ENCODE peak calls at places on chromosomes 6 and 20, in five cellular contexts. One of them, this sample, is unnamed.

GRCh38 chr20:23047001-23047737 is 2.3 kb downstream of the THBD start:
- DNase-seq in cardiac fibroblast: no peak
- DNase-seq in RWPE1: peak; percentile 64
- DNase-seq in A172: no peak
- DNase-seq in activated CD4-positive, alpha-beta T cell treated with anti-CD3 and anti-CD28 coated beads, Interleukin-2, amount 50 U/mL, for 4 hours: no peak
- DNase-seq in this sample: no peak

GRCh38 chr6:162109466-162110040 is 618.0 kb downstream of the PRKN start:
- DNase-seq in cardiac fibroblast: no peak
- DNase-seq in RWPE1: peak; percentile 21
- DNase-seq in A172: no peak
- DNase-seq in activated CD4-positive, alpha-beta T cell treated with anti-CD3 and anti-CD28 coated beads, Interleukin-2, amount 50 U/mL, for 4 hours: no peak
- DNase-seq in this sample: no peak

GRCh38 chr20:58712116-58712822 is 19.7 kb downstream of the NPEPL1 start:
- DNase-seq in cardiac fibroblast: no peak
- DNase-seq in RWPE1: no peak
- DNase-seq in A172: no peak
- DNase-seq in activated CD4-positive, alpha-beta T cell treated with anti-CD3 and anti-CD28 coated beads, Interleukin-2, amount 50 U/mL, for 4 hours: no peak
- DNase-seq in this sample: no peak

GRCh38 chr6:157099912-157100593 is 223.3 kb downstream of the TMEM242 start:
- DNase-seq in cardiac fibroblast: peak; percentile 73
- DNase-seq in RWPE1: no peak
- DNase-seq in A172: no peak
- DNase-seq in activated CD4-positive, alpha-beta T cell treated with anti-CD3 and anti-CD28 coated beads, Interleukin-2, amount 50 U/mL, for 4 hours: peak; percentile 31
- DNase-seq in this sample: no peak

GRCh38 chr6:108581237-108581931 is 20.7 kb downstream of the FOXO3 start:
- DNase-seq in cardiac fibroblast: peak; percentile 96
- DNase-seq in RWPE1: peak; percentile 57
- DNase-seq in A172: peak; percentile 55
- DNase-seq in activated CD4-positive, alpha-beta T cell treated with anti-CD3 and anti-CD28 coated beads, Interleukin-2, amount 50 U/mL, for 4 hours: no peak
- DNase-seq in this sample: peak; percentile 58

GRCh38 chr6:12245763-12246720 is 44.1 kb upstream of the EDN1 start:
- DNase-seq in cardiac fibroblast: no peak
- DNase-seq in RWPE1: no peak
- DNase-seq in A172: no peak
- DNase-seq in activated CD4-positive, alpha-beta T cell treated with anti-CD3 and anti-CD28 coated beads, Interleukin-2, amount 50 U/mL, for 4 hours: no peak
- DNase-seq in this sample: no peak

GRCh38 chr20:1185781-1186334 is 1.1 kb upstream of the TMEM74B start:
- DNase-seq in cardiac fibroblast: peak; percentile 51
- DNase-seq in RWPE1: peak; percentile 56
- DNase-seq in A172: peak; percentile 33
- DNase-seq in activated CD4-positive, alpha-beta T cell treated with anti-CD3 and anti-CD28 coated beads, Interleukin-2, amount 50 U/mL, for 4 hours: peak; percentile 16
- DNase-seq in this sample: no peak

GRCh38 chr6:62974452-62974851 is 236.8 kb upstream of the FKBP1C start:
- DNase-seq in cardiac fibroblast: no peak
- DNase-seq in RWPE1: no peak
- DNase-seq in A172: no peak
- DNase-seq in activated CD4-positive, alpha-beta T cell treated with anti-CD3 and anti-CD28 coated beads, Interleukin-2, amount 50 U/mL, for 4 hours: no peak
- DNase-seq in this sample: no peak

GRCh38 chr6:131172237-131172636 is 37.0 kb downstream of the AKAP7 start:
- DNase-seq in cardiac fibroblast: no peak
- DNase-seq in RWPE1: no peak
- DNase-seq in A172: no peak
- DNase-seq in activated CD4-positive, alpha-beta T cell treated with anti-CD3 and anti-CD28 coated beads, Interleukin-2, amount 50 U/mL, for 4 hours: no peak
- DNase-seq in this sample: no peak

GRCh38 chr6:134201716-134202115 is 116.2 kb downstream of the SGK1 start:
- DNase-seq in cardiac fibroblast: peak; percentile 25
- DNase-seq in RWPE1: no peak
- DNase-seq in A172: no peak
- DNase-seq in activated CD4-positive, alpha-beta T cell treated with anti-CD3 and anti-CD28 coated beads, Interleukin-2, amount 50 U/mL, for 4 hours: no peak
- DNase-seq in this sample: no peak

GRCh38 chr6:133778414-133778813 is 110.5 kb upstream of the TCF21 start:
- DNase-seq in cardiac fibroblast: peak; percentile 96
- DNase-seq in RWPE1: peak; percentile 53
- DNase-seq in A172: peak; percentile 30
- DNase-seq in activated CD4-positive, alpha-beta T cell treated with anti-CD3 and anti-CD28 coated beads, Interleukin-2, amount 50 U/mL, for 4 hours: no peak
- DNase-seq in this sample: peak; percentile 9

GRCh38 chr6:45830441-45831139 is 185.1 kb downstream of the CLIC5 start:
- DNase-seq in cardiac fibroblast: peak; percentile 44
- DNase-seq in RWPE1: no peak
- DNase-seq in A172: no peak
- DNase-seq in activated CD4-positive, alpha-beta T cell treated with anti-CD3 and anti-CD28 coated beads, Interleukin-2, amount 50 U/mL, for 4 hours: peak; percentile 2
- DNase-seq in this sample: peak; percentile 93

GRCh38 chr20:41058007-41058673 is 29.5 kb downstream of the TOP1 start:
- DNase-seq in cardiac fibroblast: peak; percentile 59
- DNase-seq in RWPE1: peak; percentile 46
- DNase-seq in A172: peak; percentile 96
- DNase-seq in activated CD4-positive, alpha-beta T cell treated with anti-CD3 and anti-CD28 coated beads, Interleukin-2, amount 50 U/mL, for 4 hours: peak; percentile 28
- DNase-seq in this sample: peak; percentile 73

GRCh38 chr6:36127462-36128016 is 2.8 kb upstream of the MAPK13 start:
- DNase-seq in cardiac fibroblast: peak; percentile 88
- DNase-seq in RWPE1: peak; percentile 73
- DNase-seq in A172: peak; percentile 93
- DNase-seq in activated CD4-positive, alpha-beta T cell treated with anti-CD3 and anti-CD28 coated beads, Interleukin-2, amount 50 U/mL, for 4 hours: no peak
- DNase-seq in this sample: peak; percentile 80

This sample was measured in RCC 7860.